ENCODE peak calls at places on chromosomes 11 and 22, in nine cellular contexts. G is ovary, H is A549, L is stomach, F is sigmoid colon, Q is SK-N-SH, U is K562, Y is upper lobe of left lung, C is H1. A is an unnamed sample. For H3K4me1, the result is how much of the 10 kb centered on the place peaks cover.

GRCh38 chr11:57777969-57778317 is 16.3 kb downstream of the CTNND1 start:
- DNase-seq in G (no peak), H (peak), L (peak), F (no peak), Q (no peak), U (no peak), Y (no peak), C (no peak), A (no peak)

GRCh38 chr11:45453721-45454120 is 167.6 kb upstream of the SYT13 start:
- DNase-seq in G (no peak), H (no peak), L (no peak), F (no peak), Q (no peak), U (no peak), Y (no peak), C (no peak), A (no peak)

GRCh38 chr11:114275295-114275694 is 20.9 kb upstream of the NNMT start:
- DNase-seq in G (no peak), H (no peak), L (no peak), F (no peak), Q (no peak), U (no peak), Y (no peak), C (no peak), A (no peak)

GRCh38 chr11:112797072-112797471 is 164.1 kb upstream of the NCAM1 start:
- DNase-seq in G (no peak), H (no peak), L (no peak), F (no peak), Q (peak), U (no peak), Y (no peak), C (peak), A (no peak)

GRCh38 chr22:26398741-26399153 is 30.3 kb upstream of the ASPHD2 start:
- DNase-seq in G (peak), H (peak), L (peak), F (peak), Q (peak), U (peak), Y (no peak), C (peak), A (peak)

GRCh38 chr11:132784441-132784840 is 747.9 kb downstream of the OPCML start:
- DNase-seq in G (no peak), H (no peak), L (no peak), F (no peak), Q (no peak), U (no peak), Y (no peak), C (no peak), A (no peak)

GRCh38 chr22:43289976-43290663 is 53.1 kb downstream of the SCUBE1 start:
- DNase-seq in G (peak), H (no peak), L (no peak), F (peak), Q (peak), U (no peak), Y (no peak), C (no peak), A (peak)

GRCh38 chr11:85182437-85183109 is 444.6 kb downstream of the DLG2 start:
- DNase-seq in G (no peak), H (peak), L (no peak), F (no peak), Q (peak), U (peak), Y (no peak), C (no peak), A (no peak)

GRCh38 chr11:63635762-63636465 is 21.7 kb upstream of the PLAAT3 start:
- DNase-seq in G (peak), H (peak), L (peak), F (peak), Q (peak), U (peak), Y (no peak), C (peak), A (peak)

GRCh38 chr11:102111011-102111786 is 952 bp downstream of the YAP1 start:
- DNase-seq in G (peak), H (peak), L (peak), F (peak), Q (peak), U (no peak), Y (peak), C (peak), A (peak)

GRCh38 chr11:92826136-92826535 is 143.3 kb upstream of the MTNR1B start:
- DNase-seq in G (no peak), H (no peak), L (no peak), F (no peak), Q (no peak), U (no peak), Y (no peak), C (no peak), A (no peak)

GRCh38 chr11:102446606-102447005 is 6.0 kb downstream of the TMEM123 start:
- DNase-seq in G (no peak), H (peak), L (no peak), F (no peak), Q (no peak), U (no peak), Y (no peak), C (no peak), A (no peak)

GRCh38 chr22:40612291-40612740 is 24.2 kb downstream of the MRTFA start:
- DNase-seq in G (no peak), H (no peak), L (no peak), F (no peak), Q (no peak), U (no peak), Y (no peak), C (no peak), A (no peak)

GRCh38 chr11:3977078-3977477 is 117.5 kb upstream of the RRM1 start:
- DNase-seq in G (no peak), H (no peak), L (no peak), F (no peak), Q (no peak), U (peak), Y (no peak), C (no peak), A (no peak)

GRCh38 chr22:46086577-46087335 is 63.6 kb upstream of the PPARA start:
- DNase-seq in G (peak), H (no peak), L (peak), F (peak), Q (peak), U (peak), Y (peak), C (no peak), A (no peak)

GRCh38 chr11:64869571-64870175 is 8.7 kb downstream of the EHD1 start:
- DNase-seq in G (no peak), H (no peak), L (no peak), F (no peak), Q (no peak), U (peak), Y (no peak), C (no peak), A (no peak)

DNA sequence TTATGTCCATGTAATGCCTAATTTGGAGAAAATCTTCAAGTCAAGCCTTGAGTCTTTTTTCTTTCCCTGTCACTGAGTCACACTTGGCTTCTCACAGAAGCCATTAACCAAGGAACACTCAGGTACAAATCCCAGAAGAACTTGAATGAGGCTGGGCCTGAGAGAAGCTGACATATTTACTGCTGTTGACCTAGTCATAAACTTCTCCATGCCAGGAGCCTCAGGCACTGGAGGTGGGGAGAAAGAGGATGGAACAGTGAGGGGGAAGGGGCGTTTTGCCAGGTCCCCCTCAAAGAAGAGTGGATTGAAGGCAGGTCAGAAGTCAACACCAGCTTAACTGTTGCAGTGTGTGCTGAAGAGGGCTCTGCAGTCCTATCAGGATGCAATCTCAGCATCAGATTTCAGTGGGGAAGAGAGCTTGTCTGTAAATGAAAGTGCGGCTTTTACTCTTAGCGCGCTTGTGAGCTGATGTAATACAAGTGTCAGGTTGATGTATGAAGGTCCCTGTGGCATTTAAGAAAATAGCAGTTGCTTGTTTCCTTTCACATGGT is 526.0 kb downstream of the ETS1 start:
- DNase-seq in G (no peak), H (no peak), L (no peak), F (no peak), Q (no peak), U (no peak), Y (no peak), C (no peak), A (no peak)
- H3K27ac ChIP-seq in G (no peak), H (no peak), L (no peak), F (peak), Q (peak), U (no peak), Y (no peak), C (no peak), A (no peak)

DNA sequence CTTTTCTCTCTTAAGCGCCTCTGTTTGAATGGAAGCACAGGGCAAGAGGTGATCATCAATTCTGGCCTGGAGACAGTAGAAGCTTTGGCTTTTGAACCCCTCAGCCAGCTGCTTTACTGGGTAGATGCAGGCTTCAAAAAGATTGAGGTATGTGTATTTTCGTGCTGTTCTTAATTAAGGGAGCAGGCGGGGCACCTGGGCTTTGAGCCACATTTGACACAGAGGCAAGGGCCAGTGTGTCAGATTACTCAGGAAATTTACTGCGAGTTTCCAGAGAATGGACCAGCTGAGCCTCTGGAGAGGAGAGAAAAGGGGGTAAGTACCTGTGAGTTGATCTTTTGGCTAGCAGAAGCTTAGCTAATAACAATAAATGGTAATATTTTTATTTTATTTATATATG is 102.4 kb upstream of the SORL1-AS1 start:
- DNase-seq in G (no peak), H (no peak), L (no peak), F (no peak), Q (peak), U (no peak), Y (no peak), C (no peak), A (no peak)
- TF ChIP-seq EP300 in G (no peak), H (no peak), L (no peak), F (no peak), Q (no peak), U (no peak), Y (no peak), C (no peak), A (no peak)

GRCh38 chr11:61163714-61164609 is 2.7 kb upstream of the VPS37C start:
- DNase-seq in G (no peak), H (no peak), L (peak), F (peak), Q (no peak), U (no peak), Y (no peak), C (no peak), A (no peak)
- H3K4me1 ChIP-seq in G (under half), H (under half), L (under half), F (under half), Q (under half), U (under half), Y (under half), C (under half), A (under half)

GRCh38 chr22:39315389-39315788 is 4.0 kb downstream of the RPL3 start:
- DNase-seq in G (no peak), H (no peak), L (no peak), F (no peak), Q (no peak), U (no peak), Y (no peak), C (no peak), A (no peak)
- H3K27ac ChIP-seq in G (no peak), H (peak), L (peak), F (peak), Q (peak), U (peak), Y (peak), C (no peak), A (peak)

A was measured in tibial nerve.